ENCODE peak calls at places on chromosome 15, in five cellular contexts. C, Q, E, M and W are unnamed samples.

GRCh38 chr15:71781179-71781964 is 29.0 kb upstream of the NR2E3 start:
- DNase-seq in C (peak; percentile 78), Q (no peak), E (no peak), M (no peak), W (peak; percentile 72)

GRCh38 chr15:25807063-25807462 is 56.1 kb downstream of the ATP10A start:
- DNase-seq in C (no peak), Q (no peak), E (no peak), M (no peak), W (no peak)

GRCh38 chr15:50116477-50116876 is 2.6 kb downstream of the ATP8B4 start:
- DNase-seq in C (peak; percentile 11), Q (peak; percentile 91), E (no peak), M (no peak), W (peak; percentile 37)

GRCh38 chr15:52100807-52101206 is 11.8 kb downstream of the BCL2L10 start:
- DNase-seq in C (no peak), Q (peak; percentile 84), E (peak; percentile 75), M (peak; percentile 84), W (no peak)

GRCh38 chr15:31499953-31500808 is 173.5 kb downstream of the KLF13 start:
- DNase-seq in C (no peak), Q (no peak), E (no peak), M (no peak), W (no peak)

GRCh38 chr15:78242128-78242527 is 7.8 kb upstream of the ACSBG1 start:
- DNase-seq in C (no peak), Q (peak; percentile 58), E (no peak), M (no peak), W (no peak)

GRCh38 chr15:94677202-94677790 is 445.9 kb downstream of the MCTP2 start:
- DNase-seq in C (no peak), Q (no peak), E (no peak), M (no peak), W (no peak)

GRCh38 chr15:74727727-74728126 is 2.4 kb upstream of the CYP1A1 start:
- DNase-seq in C (no peak), Q (no peak), E (no peak), M (no peak), W (no peak)

GRCh38 chr15:71596672-71597071 is 213.7 kb upstream of the NR2E3 start:
- DNase-seq in C (no peak), Q (no peak), E (no peak), M (no peak), W (no peak)

GRCh38 chr15:40594429-40594836 is 384 bp downstream of the KNL1 start:
- DNase-seq in C (peak; percentile 76), Q (peak; percentile 90), E (peak; percentile 56), M (peak; percentile 81), W (peak; percentile 71)

GRCh38 chr15:92468987-92469386 is 75.3 kb downstream of the ST8SIA2 start:
- DNase-seq in C (no peak), Q (no peak), E (no peak), M (no peak), W (no peak)

GRCh38 chr15:65653781-65654521 is 32.2 kb downstream of the SLC24A1 start:
- DNase-seq in C (no peak), Q (no peak), E (no peak), M (no peak), W (no peak)

GRCh38 chr15:99387769-99388168 is 136.5 kb downstream of the LRRC28 start:
- DNase-seq in C (peak; percentile 39), Q (no peak), E (no peak), M (no peak), W (no peak)

GRCh38 chr15:41878355-41878699 is 15.5 kb downstream of the SPTBN5 start:
- DNase-seq in C (no peak), Q (no peak), E (no peak), M (no peak), W (no peak)

GRCh38 chr15:70523634-70524033 is 239.7 kb downstream of the UACA start:
- DNase-seq in C (no peak), Q (no peak), E (no peak), M (no peak), W (no peak)

GRCh38 chr15:57477736-57478522 is 101.6 kb downstream of the CGNL1 start:
- DNase-seq in C (no peak), Q (no peak), E (no peak), M (no peak), W (no peak)

GRCh38 chr15:50248994-50249586 is 16.4 kb downstream of the HDC start:
- DNase-seq in C (no peak), Q (peak; percentile 41), E (no peak), M (no peak), W (no peak)

GRCh38 chr15:69452702-69453513 is at the start of gene RPLP1:
- DNase-seq in C (peak; percentile 94), Q (peak; percentile 96), E (peak; percentile 95), M (peak; percentile 98), W (peak; percentile 95)

GRCh38 chr15:57410373-57410772 is 34.1 kb downstream of the CGNL1 start:
- DNase-seq in C (no peak), Q (no peak), E (no peak), M (no peak), W (no peak)

GRCh38 chr15:47813985-47814384 is 96.7 kb downstream of the SEMA6D start:
- DNase-seq in C (peak; percentile 48), Q (no peak), E (no peak), M (no peak), W (peak; percentile 56)

GRCh38 chr15:83653639-83654378 is at the start of gene ADAMTSL3:
- DNase-seq in C (no peak), Q (no peak), E (peak; percentile 67), M (peak; percentile 91), W (no peak)

GRCh38 chr15:92393994-92394326 is 279 bp downstream of the ST8SIA2 start:
- DNase-seq in C (peak; percentile 24), Q (no peak), E (no peak), M (no peak), W (no peak)

GRCh38 chr15:97736748-97737147 is 223.8 kb upstream of the ARRDC4 start:
- DNase-seq in C (no peak), Q (no peak), E (no peak), M (no peak), W (no peak)

GRCh38 chr15:56913670-56914069 is 4.8 kb upstream of the TCF12 start:
- DNase-seq in C (no peak), Q (no peak), E (no peak), M (no peak), W (no peak)

GRCh38 chr15:71411538-71412482 is 296.5 kb downstream of the THSD4 start:
- DNase-seq in C (no peak), Q (no peak), E (no peak), M (peak; percentile 83), W (no peak)

GRCh38 chr15:93072011-93072410 is 17.0 kb downstream of the RGMA start:
- DNase-seq in C (no peak), Q (no peak), E (no peak), M (no peak), W (no peak)

DNA sequence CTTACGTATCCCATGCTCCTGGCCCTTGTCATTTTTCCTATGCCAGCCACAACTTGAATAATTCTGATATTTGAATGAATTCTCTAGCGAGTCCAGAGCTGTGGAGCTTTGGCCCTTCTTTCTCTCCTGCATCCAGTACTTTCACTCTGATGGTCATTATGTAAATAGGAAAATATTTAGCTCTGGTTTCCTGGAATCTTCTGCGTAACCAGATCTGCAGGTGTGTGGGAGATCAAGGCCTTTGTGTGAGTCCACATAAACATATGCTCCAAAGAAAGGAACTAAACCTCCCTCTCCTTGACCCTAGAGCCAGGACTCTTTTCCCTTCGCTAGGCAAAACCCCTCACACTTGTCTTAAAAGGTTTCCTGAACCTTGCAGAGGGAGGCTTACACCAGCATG is 132.5 kb upstream of the THBS1 start:
- DNase-seq in C (no peak), Q (no peak), E (no peak), M (no peak), W (no peak)
- TF ChIP-seq CTCF in C (no peak), Q (no peak), E (no peak), M (no peak), W (no peak)

DNA sequence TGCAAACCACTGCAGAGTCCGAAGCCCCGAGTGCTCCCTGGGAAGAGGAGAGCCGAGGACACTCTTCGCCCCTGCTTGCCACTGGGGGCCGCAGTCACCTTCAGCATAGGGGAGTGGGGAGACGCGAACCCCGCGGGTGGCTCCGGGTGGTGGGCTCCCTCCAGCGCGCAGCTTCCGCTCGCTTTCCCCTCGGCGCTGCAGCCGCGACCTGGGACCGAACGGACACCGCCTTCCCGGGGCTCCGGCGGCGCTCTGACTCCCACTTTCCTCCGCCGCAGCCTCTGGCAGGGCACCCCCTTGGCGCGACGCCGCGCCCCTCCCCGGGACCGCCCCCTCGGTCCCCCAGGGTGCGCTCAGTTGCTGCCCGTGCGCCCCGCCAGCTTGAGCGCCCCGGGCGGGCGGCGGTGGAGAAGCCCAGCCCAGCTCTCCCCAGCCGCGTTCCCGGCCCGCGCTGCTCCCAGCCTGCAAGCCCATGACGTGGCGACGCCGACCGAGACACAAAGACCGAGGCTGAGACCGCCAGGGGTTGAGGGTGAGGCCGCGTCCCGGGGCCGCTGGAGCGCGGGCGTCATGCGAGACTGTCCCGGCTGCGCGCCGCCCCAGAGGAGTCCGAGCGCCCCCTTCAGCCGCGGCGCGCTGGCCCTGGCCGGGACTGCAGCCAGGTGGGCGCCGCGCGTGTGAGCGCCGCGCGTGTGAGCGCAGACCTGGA is at the start of gene MINAR1:
- DNase-seq in C (peak; percentile 50), Q (no peak), E (peak; percentile 32), M (no peak), W (peak; percentile 29)
- TF ChIP-seq CTCF in C (no peak), Q (no peak), E (peak; percentile 29), M (no peak), W (no peak)

GRCh38 chr15:38164061-38164460 is 88.6 kb upstream of the SPRED1 start:
- DNase-seq in C (no peak), Q (no peak), E (no peak), M (no peak), W (no peak)
- TF ChIP-seq CTCF in C (no peak), Q (no peak), E (no peak), M (no peak), W (no peak)

DNA sequence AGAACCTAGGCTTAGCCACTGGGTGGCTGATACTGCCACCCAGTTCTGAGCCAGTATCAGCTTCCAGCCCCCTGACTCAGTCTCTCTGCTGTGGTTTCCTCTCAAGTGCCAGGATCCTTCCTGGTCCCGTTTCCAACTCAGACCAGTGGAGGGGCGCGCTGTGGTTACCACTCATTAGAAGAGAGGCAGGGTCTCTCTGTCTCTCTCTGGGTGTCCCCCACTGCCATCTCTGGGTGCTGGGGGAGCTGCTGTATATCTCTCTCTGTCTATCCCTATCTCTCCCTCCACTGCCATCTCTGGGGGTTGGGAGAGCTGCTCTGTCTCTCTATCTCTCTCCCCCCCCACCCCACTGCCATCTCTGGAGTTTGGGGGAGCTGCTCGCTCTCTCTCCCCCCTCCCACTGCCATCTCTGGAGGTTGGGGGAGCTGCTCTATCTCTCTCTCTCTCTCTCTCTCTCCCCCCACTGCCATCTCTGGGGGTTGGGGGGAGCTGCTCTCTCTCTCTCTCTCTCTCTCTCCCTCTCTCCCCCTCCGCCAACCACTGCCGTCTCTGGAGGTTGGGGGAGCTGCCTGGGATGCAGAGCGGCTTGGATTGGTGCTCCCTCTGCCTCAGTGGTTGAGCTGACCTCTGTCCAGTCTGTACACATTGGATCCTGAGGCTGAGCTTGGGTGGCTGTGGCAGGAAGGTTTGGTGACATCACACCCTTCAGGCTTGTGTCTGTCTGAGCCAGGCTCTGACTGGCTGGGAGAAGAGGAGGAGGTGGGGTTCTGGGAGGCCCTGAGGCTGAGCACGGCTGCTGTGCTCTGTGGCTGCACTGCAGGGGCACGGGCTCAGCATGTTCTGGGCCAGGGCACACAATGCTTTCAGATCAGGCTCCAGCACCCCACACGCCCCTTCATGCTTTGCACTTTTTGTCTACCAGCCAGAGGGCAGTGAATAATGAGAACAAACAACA is 98.9 kb downstream of the APBA2 start:
- DNase-seq in C (no peak), Q (peak; percentile 26), E (no peak), M (no peak), W (no peak)
- TF ChIP-seq CTCF in C (no peak), Q (no peak), E (no peak), M (no peak), W (no peak)